ENCODE peak calls at places on chromosomes 5 and 9, in ten cellular contexts. One of them, this sample, is unnamed.

GRCh38 chr5:67404261-67405100 is 207.9 kb upstream of the CD180 start:
- DNase-seq in RPMI8226: no peak
- DNase-seq in kidney tubule cell: peak
- DNase-seq in stimulated activated CD8-positive, alpha-beta memory T cell treated with anti-CD3 and anti-CD28 coated beads, Interleukin-4, amount 100 ng/mL, for 1 hour: no peak
- DNase-seq in activated CD4-positive, alpha-beta T cell treated with anti-CD3 and anti-CD28 coated beads, Interleukin-2, amount 50 U/mL, for 1 hour: no peak
- DNase-seq in AG09309: no peak
- DNase-seq in astrocyte of the cerebellum: no peak
- DNase-seq in HuH-7.5: no peak
- DNase-seq in amygdala: no peak
- DNase-seq in nephron progenitor cell: no peak
- DNase-seq in this sample: peak

GRCh38 chr9:108477538-108478006 is 378.2 kb downstream of the ACTL7B start:
- DNase-seq in RPMI8226: no peak
- DNase-seq in stimulated activated CD8-positive, alpha-beta memory T cell treated with anti-CD3 and anti-CD28 coated beads, Interleukin-4, amount 100 ng/mL, for 1 hour: no peak
- DNase-seq in nephron progenitor cell: no peak
- DNase-seq in astrocyte of the cerebellum: peak
- DNase-seq in HuH-7.5: no peak
- DNase-seq in amygdala: no peak
- DNase-seq in kidney tubule cell: peak
- DNase-seq in AG09309: peak
- DNase-seq in activated CD4-positive, alpha-beta T cell treated with anti-CD3 and anti-CD28 coated beads, Interleukin-2, amount 50 U/mL, for 1 hour: no peak
- DNase-seq in this sample: no peak

GRCh38 chr5:132473608-132474007 is 17.0 kb downstream of the IRF1 start:
- DNase-seq in astrocyte of the cerebellum: no peak
- DNase-seq in HuH-7.5: no peak
- DNase-seq in activated CD4-positive, alpha-beta T cell treated with anti-CD3 and anti-CD28 coated beads, Interleukin-2, amount 50 U/mL, for 1 hour: no peak
- DNase-seq in nephron progenitor cell: no peak
- DNase-seq in kidney tubule cell: no peak
- DNase-seq in RPMI8226: no peak
- DNase-seq in stimulated activated CD8-positive, alpha-beta memory T cell treated with anti-CD3 and anti-CD28 coated beads, Interleukin-4, amount 100 ng/mL, for 1 hour: no peak
- DNase-seq in AG09309: no peak
- DNase-seq in amygdala: no peak
- DNase-seq in this sample: no peak

GRCh38 chr9:26326473-26327044 is 566.0 kb downstream of the CAAP1 start:
- DNase-seq in amygdala: no peak
- DNase-seq in RPMI8226: peak
- DNase-seq in nephron progenitor cell: peak
- DNase-seq in kidney tubule cell: peak
- DNase-seq in stimulated activated CD8-positive, alpha-beta memory T cell treated with anti-CD3 and anti-CD28 coated beads, Interleukin-4, amount 100 ng/mL, for 1 hour: no peak
- DNase-seq in activated CD4-positive, alpha-beta T cell treated with anti-CD3 and anti-CD28 coated beads, Interleukin-2, amount 50 U/mL, for 1 hour: no peak
- DNase-seq in astrocyte of the cerebellum: peak
- DNase-seq in AG09309: peak
- DNase-seq in HuH-7.5: peak
- DNase-seq in this sample: peak

GRCh38 chr9:10649076-10649475 is 36.3 kb upstream of the PTPRD start:
- DNase-seq in amygdala: no peak
- DNase-seq in HuH-7.5: no peak
- DNase-seq in AG09309: no peak
- DNase-seq in astrocyte of the cerebellum: no peak
- DNase-seq in nephron progenitor cell: no peak
- DNase-seq in stimulated activated CD8-positive, alpha-beta memory T cell treated with anti-CD3 and anti-CD28 coated beads, Interleukin-4, amount 100 ng/mL, for 1 hour: no peak
- DNase-seq in activated CD4-positive, alpha-beta T cell treated with anti-CD3 and anti-CD28 coated beads, Interleukin-2, amount 50 U/mL, for 1 hour: no peak
- DNase-seq in kidney tubule cell: no peak
- DNase-seq in RPMI8226: no peak
- DNase-seq in this sample: no peak

GRCh38 chr9:111039203-111039907 is 1.1 kb upstream of the LPAR1 start:
- DNase-seq in RPMI8226: no peak
- DNase-seq in stimulated activated CD8-positive, alpha-beta memory T cell treated with anti-CD3 and anti-CD28 coated beads, Interleukin-4, amount 100 ng/mL, for 1 hour: no peak
- DNase-seq in astrocyte of the cerebellum: no peak
- DNase-seq in amygdala: no peak
- DNase-seq in AG09309: no peak
- DNase-seq in HuH-7.5: no peak
- DNase-seq in kidney tubule cell: peak
- DNase-seq in activated CD4-positive, alpha-beta T cell treated with anti-CD3 and anti-CD28 coated beads, Interleukin-2, amount 50 U/mL, for 1 hour: no peak
- DNase-seq in nephron progenitor cell: peak
- DNase-seq in this sample: no peak

GRCh38 chr9:88198346-88198807 is 60.1 kb upstream of the SPATA31C2 start:
- DNase-seq in activated CD4-positive, alpha-beta T cell treated with anti-CD3 and anti-CD28 coated beads, Interleukin-2, amount 50 U/mL, for 1 hour: no peak
- DNase-seq in kidney tubule cell: peak
- DNase-seq in stimulated activated CD8-positive, alpha-beta memory T cell treated with anti-CD3 and anti-CD28 coated beads, Interleukin-4, amount 100 ng/mL, for 1 hour: no peak
- DNase-seq in HuH-7.5: no peak
- DNase-seq in amygdala: no peak
- DNase-seq in AG09309: no peak
- DNase-seq in nephron progenitor cell: no peak
- DNase-seq in astrocyte of the cerebellum: peak
- DNase-seq in RPMI8226: no peak
- DNase-seq in this sample: no peak

GRCh38 chr9:32587901-32588300 is 14.9 kb upstream of the NDUFB6 start:
- DNase-seq in amygdala: no peak
- DNase-seq in RPMI8226: no peak
- DNase-seq in nephron progenitor cell: no peak
- DNase-seq in kidney tubule cell: no peak
- DNase-seq in astrocyte of the cerebellum: peak
- DNase-seq in HuH-7.5: no peak
- DNase-seq in AG09309: no peak
- DNase-seq in activated CD4-positive, alpha-beta T cell treated with anti-CD3 and anti-CD28 coated beads, Interleukin-2, amount 50 U/mL, for 1 hour: no peak
- DNase-seq in stimulated activated CD8-positive, alpha-beta memory T cell treated with anti-CD3 and anti-CD28 coated beads, Interleukin-4, amount 100 ng/mL, for 1 hour: no peak
- DNase-seq in this sample: no peak

GRCh38 chr5:33556330-33557328 is 115.9 kb downstream of the TARS1 start:
- DNase-seq in HuH-7.5: no peak
- DNase-seq in amygdala: no peak
- DNase-seq in activated CD4-positive, alpha-beta T cell treated with anti-CD3 and anti-CD28 coated beads, Interleukin-2, amount 50 U/mL, for 1 hour: no peak
- DNase-seq in AG09309: no peak
- DNase-seq in stimulated activated CD8-positive, alpha-beta memory T cell treated with anti-CD3 and anti-CD28 coated beads, Interleukin-4, amount 100 ng/mL, for 1 hour: no peak
- DNase-seq in nephron progenitor cell: peak
- DNase-seq in astrocyte of the cerebellum: no peak
- DNase-seq in RPMI8226: peak
- DNase-seq in kidney tubule cell: peak
- DNase-seq in this sample: no peak

GRCh38 chr5:157651623-157652376 is 438 bp downstream of the SOX30 start:
- DNase-seq in astrocyte of the cerebellum: no peak
- DNase-seq in nephron progenitor cell: no peak
- DNase-seq in kidney tubule cell: peak
- DNase-seq in RPMI8226: peak
- DNase-seq in stimulated activated CD8-positive, alpha-beta memory T cell treated with anti-CD3 and anti-CD28 coated beads, Interleukin-4, amount 100 ng/mL, for 1 hour: peak
- DNase-seq in amygdala: no peak
- DNase-seq in HuH-7.5: no peak
- DNase-seq in AG09309: no peak
- DNase-seq in activated CD4-positive, alpha-beta T cell treated with anti-CD3 and anti-CD28 coated beads, Interleukin-2, amount 50 U/mL, for 1 hour: peak
- DNase-seq in this sample: no peak

GRCh38 chr5:8138884-8139283 is 269.9 kb downstream of the MTRR start:
- DNase-seq in activated CD4-positive, alpha-beta T cell treated with anti-CD3 and anti-CD28 coated beads, Interleukin-2, amount 50 U/mL, for 1 hour: no peak
- DNase-seq in HuH-7.5: no peak
- DNase-seq in stimulated activated CD8-positive, alpha-beta memory T cell treated with anti-CD3 and anti-CD28 coated beads, Interleukin-4, amount 100 ng/mL, for 1 hour: no peak
- DNase-seq in nephron progenitor cell: no peak
- DNase-seq in RPMI8226: no peak
- DNase-seq in amygdala: no peak
- DNase-seq in astrocyte of the cerebellum: no peak
- DNase-seq in kidney tubule cell: no peak
- DNase-seq in AG09309: no peak
- DNase-seq in this sample: no peak

GRCh38 chr5:74206571-74207550 is 433.7 kb downstream of the ENC1 start:
- DNase-seq in nephron progenitor cell: no peak
- DNase-seq in AG09309: peak
- DNase-seq in amygdala: peak
- DNase-seq in astrocyte of the cerebellum: peak
- DNase-seq in RPMI8226: peak
- DNase-seq in stimulated activated CD8-positive, alpha-beta memory T cell treated with anti-CD3 and anti-CD28 coated beads, Interleukin-4, amount 100 ng/mL, for 1 hour: no peak
- DNase-seq in HuH-7.5: no peak
- DNase-seq in activated CD4-positive, alpha-beta T cell treated with anti-CD3 and anti-CD28 coated beads, Interleukin-2, amount 50 U/mL, for 1 hour: no peak
- DNase-seq in kidney tubule cell: peak
- DNase-seq in this sample: no peak

GRCh38 chr9:80177949-80178480 is 606.2 kb downstream of the TLE4 start:
- DNase-seq in AG09309: no peak
- DNase-seq in activated CD4-positive, alpha-beta T cell treated with anti-CD3 and anti-CD28 coated beads, Interleukin-2, amount 50 U/mL, for 1 hour: no peak
- DNase-seq in RPMI8226: no peak
- DNase-seq in HuH-7.5: no peak
- DNase-seq in kidney tubule cell: peak
- DNase-seq in nephron progenitor cell: no peak
- DNase-seq in amygdala: no peak
- DNase-seq in astrocyte of the cerebellum: peak
- DNase-seq in stimulated activated CD8-positive, alpha-beta memory T cell treated with anti-CD3 and anti-CD28 coated beads, Interleukin-4, amount 100 ng/mL, for 1 hour: no peak
- DNase-seq in this sample: no peak

GRCh38 chr9:127972316-127972871 is 8.4 kb downstream of the EEIG1 start:
- DNase-seq in HuH-7.5: no peak
- DNase-seq in activated CD4-positive, alpha-beta T cell treated with anti-CD3 and anti-CD28 coated beads, Interleukin-2, amount 50 U/mL, for 1 hour: no peak
- DNase-seq in astrocyte of the cerebellum: no peak
- DNase-seq in kidney tubule cell: peak
- DNase-seq in amygdala: peak
- DNase-seq in AG09309: no peak
- DNase-seq in stimulated activated CD8-positive, alpha-beta memory T cell treated with anti-CD3 and anti-CD28 coated beads, Interleukin-4, amount 100 ng/mL, for 1 hour: no peak
- DNase-seq in RPMI8226: no peak
- DNase-seq in nephron progenitor cell: no peak
- DNase-seq in this sample: no peak

GRCh38 chr5:147565524-147565923 is 55.7 kb upstream of the DPYSL3 start:
- DNase-seq in RPMI8226: peak
- DNase-seq in nephron progenitor cell: no peak
- DNase-seq in stimulated activated CD8-positive, alpha-beta memory T cell treated with anti-CD3 and anti-CD28 coated beads, Interleukin-4, amount 100 ng/mL, for 1 hour: no peak
- DNase-seq in amygdala: no peak
- DNase-seq in kidney tubule cell: peak
- DNase-seq in AG09309: no peak
- DNase-seq in astrocyte of the cerebellum: peak
- DNase-seq in activated CD4-positive, alpha-beta T cell treated with anti-CD3 and anti-CD28 coated beads, Interleukin-2, amount 50 U/mL, for 1 hour: no peak
- DNase-seq in HuH-7.5: no peak
- DNase-seq in this sample: peak

GRCh38 chr9:112078432-112078831 is 96.7 kb downstream of the SUSD1 start:
- DNase-seq in AG09309: no peak
- DNase-seq in kidney tubule cell: no peak
- DNase-seq in amygdala: no peak
- DNase-seq in nephron progenitor cell: no peak
- DNase-seq in HuH-7.5: no peak
- DNase-seq in RPMI8226: peak
- DNase-seq in stimulated activated CD8-positive, alpha-beta memory T cell treated with anti-CD3 and anti-CD28 coated beads, Interleukin-4, amount 100 ng/mL, for 1 hour: no peak
- DNase-seq in astrocyte of the cerebellum: no peak
- DNase-seq in activated CD4-positive, alpha-beta T cell treated with anti-CD3 and anti-CD28 coated beads, Interleukin-2, amount 50 U/mL, for 1 hour: no peak
- DNase-seq in this sample: no peak

GRCh38 chr9:109408759-109409462 is 88.1 kb upstream of the EPB41L4B start:
- DNase-seq in amygdala: no peak
- DNase-seq in RPMI8226: no peak
- DNase-seq in activated CD4-positive, alpha-beta T cell treated with anti-CD3 and anti-CD28 coated beads, Interleukin-2, amount 50 U/mL, for 1 hour: no peak
- DNase-seq in AG09309: no peak
- DNase-seq in kidney tubule cell: no peak
- DNase-seq in nephron progenitor cell: no peak
- DNase-seq in HuH-7.5: no peak
- DNase-seq in stimulated activated CD8-positive, alpha-beta memory T cell treated with anti-CD3 and anti-CD28 coated beads, Interleukin-4, amount 100 ng/mL, for 1 hour: no peak
- DNase-seq in astrocyte of the cerebellum: no peak
- DNase-seq in this sample: no peak

GRCh38 chr5:73939535-73939934 is 313.5 kb downstream of the ARHGEF28 start:
- DNase-seq in stimulated activated CD8-positive, alpha-beta memory T cell treated with anti-CD3 and anti-CD28 coated beads, Interleukin-4, amount 100 ng/mL, for 1 hour: no peak
- DNase-seq in activated CD4-positive, alpha-beta T cell treated with anti-CD3 and anti-CD28 coated beads, Interleukin-2, amount 50 U/mL, for 1 hour: no peak
- DNase-seq in astrocyte of the cerebellum: no peak
- DNase-seq in HuH-7.5: no peak
- DNase-seq in nephron progenitor cell: no peak
- DNase-seq in AG09309: no peak
- DNase-seq in kidney tubule cell: peak
- DNase-seq in RPMI8226: no peak
- DNase-seq in amygdala: no peak
- DNase-seq in this sample: no peak

GRCh38 chr5:180595381-180596114 is 4.2 kb upstream of the SCGB3A1 start:
- DNase-seq in HuH-7.5: no peak
- DNase-seq in activated CD4-positive, alpha-beta T cell treated with anti-CD3 and anti-CD28 coated beads, Interleukin-2, amount 50 U/mL, for 1 hour: no peak
- DNase-seq in AG09309: no peak
- DNase-seq in RPMI8226: no peak
- DNase-seq in kidney tubule cell: no peak
- DNase-seq in astrocyte of the cerebellum: no peak
- DNase-seq in nephron progenitor cell: no peak
- DNase-seq in amygdala: no peak
- DNase-seq in stimulated activated CD8-positive, alpha-beta memory T cell treated with anti-CD3 and anti-CD28 coated beads, Interleukin-4, amount 100 ng/mL, for 1 hour: no peak
- DNase-seq in this sample: no peak

GRCh38 chr9:86801246-86801645 is 146.1 kb downstream of the GAS1 start:
- DNase-seq in HuH-7.5: no peak
- DNase-seq in kidney tubule cell: no peak
- DNase-seq in amygdala: no peak
- DNase-seq in stimulated activated CD8-positive, alpha-beta memory T cell treated with anti-CD3 and anti-CD28 coated beads, Interleukin-4, amount 100 ng/mL, for 1 hour: no peak
- DNase-seq in astrocyte of the cerebellum: peak
- DNase-seq in nephron progenitor cell: no peak
- DNase-seq in AG09309: no peak
- DNase-seq in RPMI8226: no peak
- DNase-seq in activated CD4-positive, alpha-beta T cell treated with anti-CD3 and anti-CD28 coated beads, Interleukin-2, amount 50 U/mL, for 1 hour: no peak
- DNase-seq in this sample: no peak

GRCh38 chr9:110099236-110099741 is 108.7 kb downstream of the C9orf152 start:
- DNase-seq in activated CD4-positive, alpha-beta T cell treated with anti-CD3 and anti-CD28 coated beads, Interleukin-2, amount 50 U/mL, for 1 hour: no peak
- DNase-seq in amygdala: no peak
- DNase-seq in astrocyte of the cerebellum: peak
- DNase-seq in RPMI8226: no peak
- DNase-seq in stimulated activated CD8-positive, alpha-beta memory T cell treated with anti-CD3 and anti-CD28 coated beads, Interleukin-4, amount 100 ng/mL, for 1 hour: no peak
- DNase-seq in AG09309: peak
- DNase-seq in kidney tubule cell: no peak
- DNase-seq in nephron progenitor cell: no peak
- DNase-seq in HuH-7.5: no peak
- DNase-seq in this sample: no peak

GRCh38 chr9:11457809-11458785 is 845.3 kb upstream of the PTPRD start:
- DNase-seq in astrocyte of the cerebellum: no peak
- DNase-seq in activated CD4-positive, alpha-beta T cell treated with anti-CD3 and anti-CD28 coated beads, Interleukin-2, amount 50 U/mL, for 1 hour: no peak
- DNase-seq in AG09309: no peak
- DNase-seq in stimulated activated CD8-positive, alpha-beta memory T cell treated with anti-CD3 and anti-CD28 coated beads, Interleukin-4, amount 100 ng/mL, for 1 hour: no peak
- DNase-seq in nephron progenitor cell: no peak
- DNase-seq in RPMI8226: peak
- DNase-seq in kidney tubule cell: no peak
- DNase-seq in amygdala: no peak
- DNase-seq in HuH-7.5: no peak
- DNase-seq in this sample: no peak

GRCh38 chr5:126948011-126948355 is 82.4 kb downstream of the MARCHF3 start:
- DNase-seq in astrocyte of the cerebellum: no peak
- DNase-seq in HuH-7.5: no peak
- DNase-seq in activated CD4-positive, alpha-beta T cell treated with anti-CD3 and anti-CD28 coated beads, Interleukin-2, amount 50 U/mL, for 1 hour: no peak
- DNase-seq in stimulated activated CD8-positive, alpha-beta memory T cell treated with anti-CD3 and anti-CD28 coated beads, Interleukin-4, amount 100 ng/mL, for 1 hour: no peak
- DNase-seq in kidney tubule cell: no peak
- DNase-seq in amygdala: no peak
- DNase-seq in AG09309: no peak
- DNase-seq in RPMI8226: no peak
- DNase-seq in nephron progenitor cell: no peak
- DNase-seq in this sample: no peak

GRCh38 chr5:101678494-101679193 is 617.4 kb downstream of the SLCO4C1 start:
- DNase-seq in HuH-7.5: peak
- DNase-seq in astrocyte of the cerebellum: peak
- DNase-seq in kidney tubule cell: peak
- DNase-seq in activated CD4-positive, alpha-beta T cell treated with anti-CD3 and anti-CD28 coated beads, Interleukin-2, amount 50 U/mL, for 1 hour: peak
- DNase-seq in nephron progenitor cell: peak
- DNase-seq in stimulated activated CD8-positive, alpha-beta memory T cell treated with anti-CD3 and anti-CD28 coated beads, Interleukin-4, amount 100 ng/mL, for 1 hour: no peak
- DNase-seq in amygdala: peak
- DNase-seq in RPMI8226: peak
- DNase-seq in AG09309: peak
- DNase-seq in this sample: peak

GRCh38 chr5:43073597-43074546 is 33.8 kb upstream of the ANXA2R start:
- DNase-seq in RPMI8226: peak
- DNase-seq in stimulated activated CD8-positive, alpha-beta memory T cell treated with anti-CD3 and anti-CD28 coated beads, Interleukin-4, amount 100 ng/mL, for 1 hour: no peak
- DNase-seq in kidney tubule cell: peak
- DNase-seq in activated CD4-positive, alpha-beta T cell treated with anti-CD3 and anti-CD28 coated beads, Interleukin-2, amount 50 U/mL, for 1 hour: peak
- DNase-seq in HuH-7.5: peak
- DNase-seq in astrocyte of the cerebellum: no peak
- DNase-seq in nephron progenitor cell: no peak
- DNase-seq in AG09309: no peak
- DNase-seq in amygdala: no peak
- DNase-seq in this sample: no peak

GRCh38 chr5:159440235-159440634 is 109.9 kb upstream of the IL12B start:
- DNase-seq in RPMI8226: peak
- DNase-seq in AG09309: no peak
- DNase-seq in stimulated activated CD8-positive, alpha-beta memory T cell treated with anti-CD3 and anti-CD28 coated beads, Interleukin-4, amount 100 ng/mL, for 1 hour: no peak
- DNase-seq in kidney tubule cell: no peak
- DNase-seq in activated CD4-positive, alpha-beta T cell treated with anti-CD3 and anti-CD28 coated beads, Interleukin-2, amount 50 U/mL, for 1 hour: no peak
- DNase-seq in astrocyte of the cerebellum: no peak
- DNase-seq in amygdala: no peak
- DNase-seq in HuH-7.5: no peak
- DNase-seq in nephron progenitor cell: no peak
- DNase-seq in this sample: no peak

GRCh38 chr9:113513541-113513940 is 50.0 kb downstream of the RGS3 start:
- DNase-seq in amygdala: no peak
- DNase-seq in stimulated activated CD8-positive, alpha-beta memory T cell treated with anti-CD3 and anti-CD28 coated beads, Interleukin-4, amount 100 ng/mL, for 1 hour: no peak
- DNase-seq in kidney tubule cell: no peak
- DNase-seq in nephron progenitor cell: no peak
- DNase-seq in activated CD4-positive, alpha-beta T cell treated with anti-CD3 and anti-CD28 coated beads, Interleukin-2, amount 50 U/mL, for 1 hour: no peak
- DNase-seq in RPMI8226: no peak
- DNase-seq in AG09309: no peak
- DNase-seq in HuH-7.5: no peak
- DNase-seq in astrocyte of the cerebellum: no peak
- DNase-seq in this sample: no peak

GRCh38 chr5:77518304-77518703 is 26.2 kb upstream of the WDR41 start:
- DNase-seq in RPMI8226: peak
- DNase-seq in AG09309: no peak
- DNase-seq in kidney tubule cell: no peak
- DNase-seq in stimulated activated CD8-positive, alpha-beta memory T cell treated with anti-CD3 and anti-CD28 coated beads, Interleukin-4, amount 100 ng/mL, for 1 hour: no peak
- DNase-seq in nephron progenitor cell: no peak
- DNase-seq in activated CD4-positive, alpha-beta T cell treated with anti-CD3 and anti-CD28 coated beads, Interleukin-2, amount 50 U/mL, for 1 hour: no peak
- DNase-seq in astrocyte of the cerebellum: peak
- DNase-seq in HuH-7.5: no peak
- DNase-seq in amygdala: no peak
- DNase-seq in this sample: no peak

This sample was measured in non-pigmented ciliary epithelial cell.